ENCODE peak calls at places on chromosomes 12 and 14, in ten cellular contexts. H is IMR-90; J is HTR-8/SVneo; D is astrocyte of the spinal cord; A is activated T-cell treated with anti-CD3 and anti-CD28 coated beads, Interleukin-2, amount 50 U/mL, for 72 hours; B is caudate nucleus; V is mesenteric fat pad; C is activated naive CD4-positive, alpha-beta T cell; M is colonic mucosa; N is AG09309. P is an unnamed sample.

GRCh38 chr12:38138225-38139221 is 178.1 kb upstream of the ALG10B start:
- DNase-seq in H (peak), N (peak), J (peak), V (peak), M (peak), D (peak), C (no peak), B (peak), A (peak), P (peak)

GRCh38 chr12:2733493-2734252 is 61.1 kb upstream of the FKBP4 start:
- DNase-seq in N (no peak), J (no peak), M (no peak), C (no peak), A (no peak), B (no peak), V (no peak), D (no peak), H (no peak), P (no peak)

GRCh38 chr12:17528394-17528793 is 561.6 kb downstream of the RERGL start:
- DNase-seq in H (no peak), D (no peak), B (no peak), N (no peak), M (no peak), J (no peak), A (no peak), C (no peak), V (no peak), P (no peak)

GRCh38 chr14:69328317-69328716 is 68.4 kb downstream of the GALNT16 start:
- DNase-seq in M (no peak), N (no peak), J (no peak), H (no peak), A (no peak), B (no peak), D (no peak), V (peak), C (no peak), P (peak)

GRCh38 chr12:46082473-46082872 is 92.1 kb upstream of the SCAF11 start:
- DNase-seq in C (no peak), H (no peak), J (no peak), A (no peak), B (no peak), M (no peak), V (no peak), D (no peak), N (no peak), P (no peak)

GRCh38 chr14:104968153-104968527 is 10.0 kb downstream of the AHNAK2 start:
- DNase-seq in M (peak), H (peak), V (no peak), N (no peak), C (no peak), D (peak), B (no peak), J (peak), A (no peak), P (peak)

GRCh38 chr12:42985506-42985905 is 396.0 kb upstream of the PRICKLE1 start:
- DNase-seq in J (no peak), C (no peak), H (peak), A (no peak), M (no peak), N (no peak), D (no peak), V (no peak), B (no peak), P (no peak)

GRCh38 chr12:2958432-2959193 is 584 bp upstream of the TEAD4 start:
- DNase-seq in H (peak), J (peak), D (peak), N (no peak), B (no peak), C (no peak), V (no peak), M (peak), A (no peak), P (peak)

GRCh38 chr12:58425481-58426392 is 484.4 kb downstream of the ATP23 start:
- DNase-seq in B (no peak), D (peak), H (peak), A (peak), V (no peak), N (peak), M (peak), J (peak), C (no peak), P (no peak)

GRCh38 chr12:121333747-121334146 is 18.5 kb downstream of the ANAPC5 start:
- DNase-seq in B (no peak), A (no peak), C (no peak), H (no peak), N (no peak), V (no peak), M (no peak), D (no peak), J (no peak), P (no peak)

GRCh38 chr12:101992091-101992490 is 69.7 kb downstream of the WASHC3 start:
- DNase-seq in H (peak), V (no peak), A (no peak), B (no peak), N (no peak), M (no peak), C (no peak), D (no peak), J (no peak), P (no peak)

GRCh38 chr12:1606021-1606622 is 11.7 kb upstream of the FBXL14 start:
- DNase-seq in J (peak), H (peak), B (peak), D (peak), C (peak), N (no peak), A (peak), V (peak), M (peak), P (peak)

GRCh38 chr12:109296431-109296830 is 12.7 kb downstream of the FOXN4 start:
- DNase-seq in M (no peak), A (no peak), N (no peak), V (no peak), C (no peak), H (no peak), J (no peak), D (no peak), B (no peak), P (peak)

GRCh38 chr12:120514002-120514401 is 15.0 kb downstream of the COQ5 start:
- DNase-seq in H (no peak), A (no peak), D (no peak), M (no peak), B (peak), C (no peak), N (no peak), V (no peak), J (no peak), P (no peak)

GRCh38 chr14:104135904-104136471 is 2.4 kb upstream of the KIF26A start:
- DNase-seq in H (no peak), M (no peak), D (no peak), N (no peak), J (no peak), A (peak), V (peak), B (no peak), C (no peak), P (no peak)

GRCh38 chr12:96414637-96415036 is 14.4 kb upstream of the CDK17 start:
- DNase-seq in A (no peak), V (no peak), N (no peak), D (no peak), H (no peak), M (no peak), J (no peak), C (no peak), B (no peak), P (no peak)

GRCh38 chr12:1830981-1831930 is 10.9 kb downstream of the LRTM2 start:
- DNase-seq in M (no peak), H (peak), V (no peak), N (peak), C (no peak), J (peak), B (peak), D (peak), A (peak), P (peak)

GRCh38 chr14:67416810-67417209 is 4.8 kb upstream of the PLEK2 start:
- DNase-seq in M (no peak), N (no peak), B (no peak), A (no peak), D (no peak), V (no peak), H (no peak), C (no peak), J (no peak), P (peak)

GRCh38 chr12:25970082-25970481 is 11.6 kb downstream of the RASSF8 start:
- DNase-seq in M (no peak), D (peak), V (no peak), A (no peak), N (no peak), H (no peak), J (no peak), C (no peak), B (no peak), P (no peak)

GRCh38 chr12:3083949-3084348 is 6.8 kb downstream of the TSPAN9 start:
- DNase-seq in C (no peak), N (no peak), A (no peak), V (no peak), D (no peak), H (no peak), J (no peak), B (no peak), M (no peak), P (no peak)

GRCh38 chr12:47014474-47014873 is 64.9 kb upstream of the PCED1B start:
- DNase-seq in D (peak), M (no peak), C (no peak), B (no peak), V (no peak), A (no peak), J (peak), N (no peak), H (peak), P (no peak)

GRCh38 chr14:104223810-104224515 is 85.6 kb downstream of the KIF26A start:
- DNase-seq in B (no peak), V (no peak), D (no peak), C (no peak), J (no peak), M (no peak), N (no peak), A (no peak), H (no peak), P (no peak)

GRCh38 chr14:80202888-80203562 is 8.3 kb downstream of the DIO2 start:
- DNase-seq in V (no peak), D (no peak), H (no peak), C (no peak), N (no peak), J (no peak), B (no peak), M (peak), A (peak), P (no peak)

GRCh38 chr12:57242329-57242690 is 8.7 kb downstream of the STAC3 start:
- DNase-seq in N (no peak), M (no peak), D (no peak), H (no peak), V (no peak), J (no peak), B (no peak), A (no peak), C (no peak), P (peak)

GRCh38 chr12:10310926-10311705 is 3.4 kb downstream of the KLRD1 start:
- DNase-seq in H (no peak), D (peak), M (no peak), A (no peak), J (no peak), V (no peak), C (no peak), N (no peak), B (no peak), P (no peak)

GRCh38 chr12:6476496-6476895 is 6.0 kb upstream of the VAMP1 start:
- DNase-seq in V (no peak), N (no peak), H (peak), J (no peak), D (peak), C (no peak), B (no peak), M (no peak), A (no peak), P (no peak)

GRCh38 chr14:104346608-104347007 is 208.2 kb downstream of the KIF26A start:
- DNase-seq in D (no peak), H (no peak), B (no peak), N (no peak), V (peak), J (no peak), A (no peak), M (no peak), C (no peak), P (peak)

GRCh38 chr12:93722179-93722578 is 45.0 kb downstream of the CRADD start:
- DNase-seq in J (no peak), M (no peak), H (no peak), B (no peak), D (no peak), C (no peak), N (no peak), A (no peak), V (no peak), P (no peak)

GRCh38 chr14:85531141-85531593 is 1.2 kb downstream of the FLRT2 start:
- DNase-seq in V (no peak), D (peak), M (peak), B (no peak), H (peak), N (no peak), J (peak), A (no peak), C (no peak), P (peak)

GRCh38 chr12:51953011-51953568 is 1.6 kb downstream of the ACVR1B start:
- DNase-seq in N (no peak), B (no peak), M (peak), V (no peak), H (no peak), C (no peak), J (no peak), A (no peak), D (no peak), P (no peak)

GRCh38 chr12:104546575-104546974 is 89.8 kb downstream of the CHST11 start:
- DNase-seq in M (no peak), A (no peak), N (no peak), B (no peak), C (no peak), J (no peak), H (no peak), D (no peak), V (no peak), P (no peak)

GRCh38 chr12:98973395-98973794 is 328.3 kb downstream of the APAF1 start:
- DNase-seq in J (no peak), C (no peak), V (no peak), H (no peak), N (peak), D (peak), M (no peak), A (no peak), B (no peak), P (no peak)

GRCh38 chr12:122963928-122964240 is 2.4 kb downstream of the ABCB9 start:
- DNase-seq in N (no peak), C (no peak), V (no peak), D (peak), J (no peak), B (no peak), H (peak), A (no peak), M (no peak), P (no peak)

GRCh38 chr12:125530876-125531275 is 465.6 kb downstream of the AACS start:
- DNase-seq in M (no peak), B (no peak), V (no peak), C (no peak), H (no peak), J (no peak), A (no peak), D (no peak), N (no peak), P (no peak)

GRCh38 chr12:91109148-91109564 is 2.1 kb downstream of the LUM start:
- DNase-seq in D (peak), J (no peak), C (no peak), A (peak), N (peak), H (peak), M (peak), B (no peak), V (no peak), P (peak)

P was measured in sigmoid colon.